ENCODE peak calls at places on chromosomes 2 and 18, in six cellular contexts. P is WERI-Rb-1, B is nephron progenitor cell, U is cardiac fibroblast, A is GM23338, H is astrocyte. F is an unnamed sample.

GRCh38 chr2:102065675-102066252 is 74.0 kb downstream of the IL1R2 start:
- DNase-seq in B (no peak), P (no peak), A (no peak), U (peak), H (peak), F (no peak)

GRCh38 chr2:68994864-68995263 is 18.1 kb upstream of the ANTXR1 start:
- DNase-seq in P (no peak), A (no peak), U (peak), B (no peak), H (peak), F (no peak)

GRCh38 chr2:190477563-190478454 is 56.7 kb downstream of the NEMP2 start:
- DNase-seq in P (no peak), A (no peak), B (no peak), U (peak), H (no peak), F (no peak)

GRCh38 chr2:229586746-229587705 is 127.3 kb downstream of the DNER start:
- DNase-seq in P (peak), H (peak), U (peak), A (peak), B (peak), F (peak)

GRCh38 chr2:232137748-232138147 is 176.2 kb downstream of the DIS3L2 start:
- DNase-seq in H (no peak), A (no peak), P (no peak), U (peak), B (no peak), F (no peak)

GRCh38 chr2:95384854-95385569 is 17.5 kb upstream of the FAHD2A start:
- DNase-seq in H (no peak), P (no peak), U (peak), B (peak), A (peak), F (no peak)

GRCh38 chr18:25005602-25006375 is 346.2 kb downstream of the ZNF521 start:
- DNase-seq in A (no peak), P (no peak), H (no peak), U (peak), B (no peak), F (no peak)

GRCh38 chr2:195898505-195898904 is 170.1 kb downstream of the DNAH7 start:
- DNase-seq in U (peak), H (peak), P (no peak), B (no peak), A (no peak), F (peak)

GRCh38 chr18:55552498-55553189 is 35.3 kb downstream of the TCF4 start:
- DNase-seq in P (no peak), B (no peak), H (peak), A (no peak), U (peak), F (no peak)

GRCh38 chr2:134220525-134220924 is 33.3 kb upstream of the MGAT5 start:
- DNase-seq in U (no peak), A (no peak), B (no peak), H (peak), P (no peak), F (no peak)

GRCh38 chr18:32920796-32921787 is 148.3 kb upstream of the KLHL14 start:
- DNase-seq in A (no peak), B (no peak), U (peak), P (no peak), H (peak), F (no peak)

GRCh38 chr2:118046628-118047210 is 32.8 kb upstream of the CCDC93 start:
- DNase-seq in P (no peak), B (no peak), H (peak), U (peak), A (peak), F (no peak)

GRCh38 chr2:174438146-174438886 is 42.8 kb downstream of the SCRN3 start:
- DNase-seq in H (no peak), P (no peak), A (no peak), B (no peak), U (peak), F (no peak)

GRCh38 chr2:29361255-29361654 is 246.0 kb downstream of the CLIP4 start:
- DNase-seq in U (peak), A (no peak), P (no peak), H (peak), B (no peak), F (no peak)

GRCh38 chr2:201129044-201129505 is 13.1 kb downstream of the CFLAR start:
- DNase-seq in B (no peak), A (no peak), P (no peak), U (peak), H (peak), F (no peak)

GRCh38 chr18:69400253-69400975 is at the start of gene DOK6:
- DNase-seq in B (peak), H (peak), U (peak), P (peak), A (peak), F (peak)

GRCh38 chr2:47198985-47199451 is 43.9 kb upstream of the STPG4 start:
- DNase-seq in U (peak), A (no peak), B (no peak), P (no peak), H (peak), F (no peak)

GRCh38 chr2:119520696-119521436 is 3.4 kb downstream of the SCTR start:
- DNase-seq in B (no peak), U (no peak), P (no peak), A (no peak), H (no peak), F (no peak)

GRCh38 chr2:127877626-127878025 is 8.1 kb downstream of the AMMECR1L start:
- DNase-seq in H (no peak), P (peak), B (no peak), A (no peak), U (no peak), F (no peak)

GRCh38 chr2:44663471-44664073 is 277.9 kb upstream of the SIX3 start:
- DNase-seq in A (no peak), U (no peak), P (no peak), H (peak), B (no peak), F (no peak)

GRCh38 chr2:44671896-44672295 is 269.6 kb upstream of the SIX3 start:
- DNase-seq in H (no peak), U (no peak), P (peak), B (no peak), A (no peak), F (no peak)

GRCh38 chr2:44671276-44671675 is 270.2 kb upstream of the SIX3 start:
- DNase-seq in H (no peak), P (no peak), B (no peak), U (no peak), A (no peak), F (no peak)

GRCh38 chr2:44672431-44672830 is 269.1 kb upstream of the SIX3 start:
- DNase-seq in H (no peak), U (no peak), B (no peak), P (no peak), A (no peak), F (no peak)

DNA sequence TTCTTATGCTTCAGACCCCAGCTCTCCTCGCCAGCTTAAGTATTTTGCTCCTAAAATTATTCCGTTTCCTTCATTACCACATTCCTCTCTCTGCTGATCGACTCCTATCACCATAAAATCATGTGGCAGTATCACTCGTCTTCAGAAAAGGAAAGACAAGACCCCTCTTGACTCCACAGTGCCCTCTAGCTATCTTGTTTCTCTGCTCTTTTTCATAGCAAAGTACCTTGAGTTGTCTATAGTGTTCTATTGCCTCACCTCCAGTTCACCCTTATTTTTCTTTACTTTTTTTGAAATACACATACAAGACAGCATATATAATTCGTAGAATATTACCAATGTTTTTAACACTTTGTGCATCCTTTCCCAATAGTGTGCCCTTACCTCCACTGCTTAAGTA is 273.2 kb upstream of the SIX3 start:
- DNase-seq in B (no peak), H (no peak), P (peak), A (peak), U (no peak), F (no peak)
- TF ChIP-seq CTCF in B (no peak), H (no peak), P (peak), A (peak), U (peak), F (no peak)

GRCh38 chr2:80786584-80786983 is 482.0 kb upstream of the LRRTM1 start:
- DNase-seq in A (no peak), P (no peak), H (no peak), B (no peak), U (no peak), F (no peak)
- TF ChIP-seq CTCF in A (no peak), P (no peak), H (no peak), B (no peak), U (no peak), F (no peak)

GRCh38 chr2:81195017-81195773 is 890.6 kb upstream of the LRRTM1 start:
- DNase-seq in H (no peak), B (no peak), U (no peak), P (no peak), A (no peak), F (no peak)

GRCh38 chr2:81196933-81197628 is 892.5 kb upstream of the LRRTM1 start:
- DNase-seq in U (no peak), B (no peak), P (no peak), H (no peak), A (no peak), F (no peak)

GRCh38 chr2:81196383-81196851 is 891.9 kb upstream of the LRRTM1 start:
- DNase-seq in H (no peak), B (no peak), P (no peak), U (no peak), A (no peak), F (no peak)

GRCh38 chr2:81194581-81194980 is 890.0 kb upstream of the LRRTM1 start:
- DNase-seq in P (no peak), U (no peak), B (no peak), H (no peak), A (no peak), F (no peak)

GRCh38 chr2:81195774-81196382 is 891.3 kb upstream of the LRRTM1 start:
- DNase-seq in U (no peak), B (no peak), A (no peak), P (no peak), H (no peak), F (no peak)
- TF ChIP-seq CTCF in U (no peak), B (no peak), A (peak), P (no peak), H (no peak), F (no peak)

GRCh38 chr2:1856481-1856880 is 112.2 kb upstream of the PXDN start:
- DNase-seq in H (no peak), B (no peak), P (no peak), U (no peak), A (no peak), F (no peak)
- TF ChIP-seq CTCF in H (no peak), B (no peak), P (no peak), U (no peak), A (no peak), F (no peak)

GRCh38 chr2:241540391-241540765 is 18.2 kb upstream of the BOK start:
- DNase-seq in A (no peak), B (no peak), U (peak), P (no peak), H (peak), F (no peak)
- TF ChIP-seq CTCF in A (no peak), B (no peak), U (no peak), P (no peak), H (no peak), F (no peak)

DNA sequence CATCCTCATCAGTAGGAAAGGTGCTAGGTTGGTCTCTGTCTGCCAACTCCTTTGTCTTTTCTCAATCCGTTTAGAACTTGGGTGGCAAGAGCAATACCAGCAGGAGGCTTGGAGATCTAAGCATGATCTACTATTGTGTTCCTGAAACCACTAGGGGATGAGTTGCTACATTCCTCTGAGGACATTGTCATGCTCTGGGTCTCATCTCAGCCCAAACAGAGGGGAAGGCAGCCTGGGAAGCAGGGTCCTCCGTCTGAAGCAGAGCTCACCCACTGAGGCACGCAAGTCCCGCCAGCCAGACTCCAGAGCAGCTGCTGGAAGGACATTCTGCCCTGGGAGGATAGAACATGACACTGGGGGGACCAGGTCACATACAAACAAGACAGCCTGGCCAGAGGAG is 162.9 kb downstream of the MTCL1 start:
- DNase-seq in U (no peak), H (no peak), B (no peak), A (no peak), P (peak), F (no peak)
- TF ChIP-seq CTCF in U (no peak), H (no peak), B (no peak), A (no peak), P (peak), F (no peak)

F was measured in omental fat pad.